ENCODE peak calls at places on chromosomes 1 and 21, in four cellular contexts. L, A, V and S are unnamed samples.

GRCh38 chr1:66247415-66248208 is 286.3 kb upstream of the SGIP1 start:
- DNase-seq in L (no peak), A (no peak), V (no peak), S (no peak)

GRCh38 chr21:25361097-25361496 is 246.2 kb downstream of the MRPL39 start:
- DNase-seq in L (no peak), A (no peak), V (no peak), S (no peak)

GRCh38 chr21:36491191-36491916 is 11.4 kb upstream of the CLDN14 start:
- DNase-seq in L (no peak), A (no peak), V (no peak), S (no peak)

GRCh38 chr1:211135342-211135950 is 1.5 kb upstream of the KCNH1 start:
- DNase-seq in L (no peak), A (peak), V (no peak), S (peak)

GRCh38 chr1:40478276-40478675 is 1.2 kb downstream of the ZFP69 start:
- DNase-seq in L (no peak), A (no peak), V (no peak), S (no peak)

GRCh38 chr21:15514073-15514946 is 215.5 kb upstream of the USP25 start:
- DNase-seq in L (no peak), A (no peak), V (no peak), S (no peak)

GRCh38 chr1:171788696-171789095 is 7.2 kb downstream of the METTL13 start:
- DNase-seq in L (no peak), A (no peak), V (no peak), S (no peak)

GRCh38 chr21:34869541-34869940 is 179.6 kb downstream of the RUNX1 start:
- DNase-seq in L (no peak), A (no peak), V (no peak), S (no peak)

GRCh38 chr1:54849219-54850081 is 37.5 kb downstream of the DHCR24 start:
- DNase-seq in L (no peak), A (no peak), V (no peak), S (no peak)

GRCh38 chr1:101193733-101194169 is 43.1 kb upstream of the S1PR1 start:
- DNase-seq in L (no peak), A (no peak), V (no peak), S (no peak)

GRCh38 chr21:46226920-46227599 is 1.5 kb downstream of the LSS start:
- DNase-seq in L (no peak), A (no peak), V (no peak), S (no peak)
- TF ChIP-seq JUN in L (no peak), A (no peak), V (no peak), S (no peak)

DNA sequence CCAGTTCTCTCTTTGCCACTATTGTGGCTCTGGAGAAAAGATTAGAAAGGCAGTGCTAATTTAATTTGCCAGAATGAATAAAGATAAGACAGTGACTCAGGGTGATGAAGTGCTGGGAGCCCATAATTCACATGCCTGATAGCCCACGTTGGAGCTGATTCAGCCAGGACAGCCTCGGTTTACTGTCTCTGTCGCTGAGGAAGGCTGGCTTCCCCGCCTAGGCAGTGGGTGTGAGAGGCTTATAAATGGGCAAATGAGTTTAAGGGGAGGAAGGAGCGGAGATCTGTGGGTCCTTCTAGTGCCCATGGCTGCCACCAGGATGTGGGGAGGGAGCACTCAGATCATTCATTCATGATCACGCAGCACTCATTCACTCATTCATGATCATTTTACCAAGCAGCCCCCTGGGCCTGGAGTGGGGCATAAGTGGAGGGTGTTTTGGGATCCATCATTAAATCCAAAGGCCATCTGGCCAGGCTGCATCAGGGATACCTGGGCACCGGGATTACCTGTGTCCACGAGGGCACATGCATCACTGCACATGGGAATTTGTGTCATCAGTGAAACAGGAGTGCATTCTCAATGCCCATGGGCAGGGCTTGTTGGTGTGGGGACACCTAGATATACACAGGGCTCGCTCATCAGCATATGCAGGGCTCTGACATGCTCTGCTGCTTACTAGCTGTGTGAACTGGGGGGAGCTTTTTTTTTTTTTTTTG is 315.4 kb downstream of the MATN1 start:
- DNase-seq in L (peak), A (no peak), V (no peak), S (no peak)
- TF ChIP-seq JUN in L (no peak), A (no peak), V (no peak), S (no peak)

GRCh38 chr1:205662135-205662725 is 18.1 kb downstream of the SLC45A3 start:
- DNase-seq in L (no peak), A (no peak), V (no peak), S (no peak)
- TF ChIP-seq JUN in L (no peak), A (no peak), V (no peak), S (no peak)

GRCh38 chr1:230627767-230628166 is 14.5 kb upstream of the COG2 start:
- DNase-seq in L (no peak), A (no peak), V (no peak), S (no peak)
- TF ChIP-seq JUN in L (no peak), A (no peak), V (no peak), S (no peak)

DNA sequence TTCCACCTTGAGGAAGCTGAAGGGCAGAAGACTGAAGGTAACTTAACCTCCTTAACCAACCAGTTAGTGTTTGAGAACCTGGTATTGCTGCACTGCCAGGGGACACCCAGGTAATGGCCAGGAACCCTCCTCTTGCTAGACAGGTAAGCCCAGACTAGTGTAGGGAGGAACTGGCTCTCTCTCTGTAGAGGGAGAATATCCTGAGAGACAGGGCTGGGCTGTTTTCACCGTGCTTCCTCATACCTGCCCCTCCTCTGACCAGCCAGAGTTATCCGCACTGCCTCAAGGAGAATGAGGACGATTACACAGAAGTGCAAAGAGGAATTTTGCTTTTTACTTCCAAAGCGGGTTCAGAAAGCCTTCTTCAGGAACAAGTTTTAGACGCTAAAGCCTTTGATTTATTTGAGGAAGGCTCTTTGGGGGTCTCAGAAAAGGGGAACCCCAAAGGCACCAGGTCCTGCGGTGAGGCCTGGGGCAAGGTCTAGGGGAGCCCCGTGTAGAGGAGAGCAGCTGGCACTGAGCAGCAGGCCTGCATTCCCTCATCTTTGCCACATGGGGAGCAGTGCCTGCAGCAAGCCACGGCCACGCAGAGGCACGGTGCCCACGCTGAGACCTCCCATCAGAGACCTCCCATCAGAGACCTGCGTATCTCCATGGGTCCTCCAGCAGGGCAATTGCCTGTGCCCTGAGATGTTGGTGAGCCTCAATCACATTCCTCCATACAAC is 13.5 kb downstream of the GNG4 start:
- DNase-seq in L (no peak), A (no peak), V (no peak), S (no peak)
- TF ChIP-seq JUN in L (no peak), A (no peak), V (no peak), S (no peak)

DNA sequence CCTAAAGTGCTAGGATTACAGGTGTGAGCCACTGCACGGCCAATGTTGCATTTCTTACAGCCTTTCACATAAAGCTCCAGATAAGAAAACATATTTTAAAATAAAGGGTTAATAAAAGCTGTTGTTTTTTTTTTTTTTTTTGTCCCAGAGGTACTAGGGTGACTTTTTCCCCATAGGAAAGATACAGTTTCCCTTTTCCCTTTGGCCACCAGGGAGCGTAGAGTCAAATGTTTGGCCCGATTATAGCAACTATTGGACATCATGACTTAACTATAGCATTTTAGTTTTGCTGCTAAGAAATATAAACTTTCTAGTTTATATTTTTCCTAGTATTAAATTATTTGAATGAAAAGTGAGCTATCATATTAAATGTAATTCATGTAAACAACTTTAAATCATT is 31.4 kb downstream of the GRIK3 start:
- DNase-seq in L (no peak), A (no peak), V (no peak), S (no peak)
- TF ChIP-seq JUN in L (no peak), A (no peak), V (no peak), S (no peak)

GRCh38 chr1:221812905-221813597 is 71.2 kb upstream of the DUSP10 start:
- DNase-seq in L (no peak), A (no peak), V (no peak), S (no peak)

GRCh38 chr1:221815660-221816059 is 73.8 kb upstream of the DUSP10 start:
- DNase-seq in L (no peak), A (no peak), V (no peak), S (no peak)

GRCh38 chr1:221812088-221812752 is 70.3 kb upstream of the DUSP10 start:
- DNase-seq in L (no peak), A (no peak), V (no peak), S (no peak)

GRCh38 chr1:221813887-221814286 is 72.0 kb upstream of the DUSP10 start:
- DNase-seq in L (no peak), A (no peak), V (no peak), S (no peak)

GRCh38 chr1:221816899-221817298 is 75.0 kb upstream of the DUSP10 start:
- DNase-seq in L (no peak), A (no peak), V (no peak), S (no peak)
- TF ChIP-seq JUN in L (no peak), A (no peak), V (no peak), S (no peak)

GRCh38 chr1:205585835-205586785 is 45.7 kb downstream of the ELK4 start:
- DNase-seq in L (no peak), A (no peak), V (no peak), S (no peak)

GRCh38 chr1:205585169-205585834 is 46.5 kb downstream of the ELK4 start:
- DNase-seq in L (no peak), A (no peak), V (no peak), S (no peak)

GRCh38 chr1:205589618-205590456 is 42.0 kb downstream of the ELK4 start:
- DNase-seq in L (no peak), A (no peak), V (no peak), S (no peak)

GRCh38 chr1:205588691-205589445 is 42.9 kb downstream of the ELK4 start:
- DNase-seq in L (peak), A (no peak), V (peak), S (peak)

GRCh38 chr1:205587576-205587975 is 44.2 kb downstream of the ELK4 start:
- DNase-seq in L (no peak), A (no peak), V (no peak), S (no peak)
- TF ChIP-seq JUN in L (no peak), A (no peak), V (no peak), S (no peak)

GRCh38 chr1:4749406-4749805 is 95.0 kb downstream of the AJAP1 start:
- DNase-seq in L (no peak), A (no peak), V (no peak), S (no peak)

GRCh38 chr1:4741876-4742423 is 87.5 kb downstream of the AJAP1 start:
- DNase-seq in L (no peak), A (no peak), V (no peak), S (no peak)

GRCh38 chr1:4743978-4744750 is 89.8 kb downstream of the AJAP1 start:
- DNase-seq in L (no peak), A (no peak), V (no peak), S (no peak)

DNA sequence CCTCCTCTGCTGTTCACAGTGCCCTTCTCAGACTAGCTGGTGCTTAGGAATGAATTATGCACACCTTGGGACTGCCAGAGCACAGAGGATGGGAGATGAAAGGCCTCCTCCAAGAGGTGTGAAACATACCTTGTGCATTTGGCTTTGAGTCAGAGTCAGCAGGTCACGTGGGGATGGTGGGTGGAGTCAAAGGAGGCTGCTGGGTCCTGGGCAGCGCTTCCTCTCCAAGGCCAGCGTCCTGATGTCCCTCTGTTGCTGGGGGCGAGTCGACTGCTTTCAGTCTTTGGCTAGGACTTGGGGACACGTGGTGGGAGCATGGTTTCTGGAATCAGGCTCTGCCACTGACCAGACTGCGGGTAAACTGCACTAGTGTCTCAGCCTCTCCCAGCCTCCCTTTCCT is 91.2 kb downstream of the AJAP1 start:
- DNase-seq in L (no peak), A (no peak), V (no peak), S (no peak)
- TF ChIP-seq JUN in L (no peak), A (no peak), V (no peak), S (no peak)

GRCh38 chr1:174090476-174090875 is 68.3 kb upstream of the RC3H1 start:
- DNase-seq in L (no peak), A (no peak), V (no peak), S (no peak)
- TF ChIP-seq JUN in L (no peak), A (no peak), V (no peak), S (no peak)